ENCODE peak calls at places on chromosomes 13 and 19, in six cellular contexts. Y is effector memory CD4-positive, alpha-beta T cell; M is HCT116; F is small intestine; N is CD8-positive, alpha-beta T cell; E is pancreas. S is an unnamed sample.

GRCh38 chr13:48709213-48709612 is 55.5 kb downstream of the CYSLTR2 start:
- DNase-seq in Y (no peak), E (no peak), M (no peak), N (no peak), F (no peak), S (no peak)

GRCh38 chr19:47176627-47177090 is 46.0 kb downstream of the SAE1 start:
- DNase-seq in E (no peak), F (peak; percentile 32), Y (no peak), M (no peak), N (no peak), S (peak; percentile 79)

GRCh38 chr13:50012396-50013169 is 2.7 kb upstream of the KCNRG start:
- DNase-seq in N (no peak), F (no peak), Y (no peak), E (no peak), M (no peak), S (no peak)

GRCh38 chr13:22235285-22235949 is 564.5 kb downstream of the FGF9 start:
- DNase-seq in M (peak; percentile 18), F (peak; percentile 7), Y (no peak), N (no peak), E (no peak), S (no peak)

GRCh38 chr19:39146686-39147450 is 21.3 kb downstream of the PAK4 start:
- DNase-seq in N (no peak), F (no peak), M (no peak), E (no peak), Y (no peak), S (no peak)

GRCh38 chr13:28753208-28753892 is 34.6 kb upstream of the SLC46A3 start:
- DNase-seq in F (peak; percentile 68), N (no peak), M (peak; percentile 76), Y (no peak), E (no peak), S (no peak)

GRCh38 chr13:32734511-32734910 is 148.3 kb downstream of the PDS5B start:
- DNase-seq in M (no peak), N (no peak), F (no peak), E (no peak), Y (no peak), S (no peak)

GRCh38 chr13:48144413-48145035 is 49.6 kb upstream of the MED4 start:
- DNase-seq in N (no peak), M (no peak), Y (no peak), F (peak; percentile 26), E (no peak), S (peak; percentile 27)

GRCh38 chr13:50990540-50991506 is 81.2 kb downstream of the RNASEH2B start:
- DNase-seq in M (no peak), Y (no peak), E (no peak), N (no peak), F (no peak), S (no peak)

GRCh38 chr19:14677464-14677863 is 2.8 kb upstream of the ADGRE3 start:
- DNase-seq in F (no peak), Y (no peak), M (no peak), N (no peak), E (no peak), S (no peak)

GRCh38 chr19:46605356-46605821 is 4.3 kb downstream of the CALM3 start:
- DNase-seq in N (no peak), F (no peak), Y (no peak), E (no peak), M (no peak), S (no peak)

GRCh38 chr19:39205449-39205764 is 1.3 kb upstream of the SYCN start:
- DNase-seq in N (no peak), F (no peak), M (no peak), Y (no peak), E (no peak), S (no peak)

GRCh38 chr19:38093587-38093986 is 130.4 kb downstream of the DPF1 start:
- DNase-seq in M (no peak), Y (no peak), N (no peak), F (no peak), E (no peak), S (no peak)

GRCh38 chr19:40154121-40154680 is 37.0 kb upstream of the MAP3K10 start:
- DNase-seq in N (no peak), E (no peak), M (no peak), F (no peak), Y (no peak), S (no peak)

GRCh38 chr19:54420383-54421168 is 5.3 kb downstream of the TTYH1 start:
- DNase-seq in E (peak; percentile 84), Y (no peak), M (no peak), N (no peak), F (no peak), S (no peak)

GRCh38 chr13:87669379-87669978 is 1.7 kb upstream of the SLITRK5 start:
- DNase-seq in N (no peak), E (no peak), Y (no peak), F (peak; percentile 3), M (no peak), S (no peak)

GRCh38 chr13:99752373-99752772 is 219.2 kb downstream of the ZIC5 start:
- DNase-seq in N (no peak), M (no peak), E (no peak), F (no peak), Y (no peak), S (no peak)

GRCh38 chr13:80361883-80362327 is 21.0 kb upstream of the SPRY2 start:
- DNase-seq in N (no peak), E (no peak), F (peak; percentile 30), Y (no peak), M (no peak), S (no peak)

GRCh38 chr13:54367639-54368271 is 1339.1 kb downstream of the OLFM4 start:
- DNase-seq in Y (no peak), N (no peak), E (no peak), F (peak; percentile 4), M (no peak), S (no peak)

GRCh38 chr19:12293771-12294307 is 844 bp downstream of the ZNF44 start:
- DNase-seq in E (peak; percentile 93), N (peak; percentile 22), F (peak; percentile 94), Y (peak; percentile 60), M (peak; percentile 52), S (peak; percentile 18)

GRCh38 chr13:94154362-94154761 is 325.1 kb downstream of the DCT start:
- DNase-seq in N (no peak), Y (no peak), E (no peak), F (no peak), M (no peak), S (no peak)

GRCh38 chr13:102729560-102730275 is 34.9 kb upstream of the METTL21C start:
- DNase-seq in M (no peak), N (no peak), F (peak; percentile 7), Y (no peak), E (no peak), S (no peak)

GRCh38 chr13:30881191-30881651 is 24.9 kb upstream of the MEDAG start:
- DNase-seq in N (no peak), Y (no peak), E (no peak), M (no peak), F (no peak), S (no peak)
- H3K27ac ChIP-seq in N (no peak overlapping the region), Y (no peak overlapping the region), E (no peak overlapping the region), M (no peak overlapping the region), F (no peak overlapping the region), S (no peak overlapping the region)

DNA sequence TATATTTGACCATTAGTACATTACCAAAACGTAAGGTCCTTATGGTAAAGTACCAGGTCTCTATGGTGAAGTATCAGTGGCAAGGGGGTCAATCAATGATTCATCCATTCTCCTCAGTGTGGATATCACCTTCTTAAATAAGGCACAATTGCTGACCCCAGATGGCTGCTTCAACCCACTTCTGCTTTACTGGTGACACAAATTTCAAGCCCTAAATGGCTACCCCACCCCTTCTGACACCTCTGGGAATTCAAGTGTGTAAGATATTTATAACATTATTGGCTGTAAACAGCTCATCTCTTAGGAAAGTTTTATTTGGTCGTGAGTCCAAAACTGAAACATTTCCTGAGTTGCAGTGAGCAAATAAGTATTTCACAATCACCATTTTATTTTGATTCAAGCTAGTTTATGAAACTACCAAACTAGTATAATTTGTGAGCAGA is 7.9 kb upstream of the WBP4 start:
- DNase-seq in M (no peak), E (no peak), N (no peak), Y (no peak), F (no peak), S (no peak)
- H3K4me1 ChIP-seq in M (peaks cover 44% of the 10 kb centered on the region), E (peaks cover 71% of the 10 kb centered on the region), N (peaks cover 11% of the 10 kb centered on the region), Y (peaks cover 4% of the 10 kb centered on the region), F (peaks cover 2% of the 10 kb centered on the region), S (peaks cover 12% of the 10 kb centered on the region)

GRCh38 chr19:2077398-2077797 is 18.7 kb downstream of the MOB3A start:
- DNase-seq in N (no peak), Y (no peak), F (no peak), M (no peak), E (no peak), S (no peak)

GRCh38 chr19:2079076-2079864 is 16.9 kb downstream of the MOB3A start:
- DNase-seq in F (no peak), E (no peak), M (no peak), Y (no peak), N (no peak), S (no peak)

GRCh38 chr19:2077833-2078619 is 18.1 kb downstream of the MOB3A start:
- DNase-seq in M (no peak), E (no peak), F (no peak), Y (no peak), N (no peak), S (no peak)

GRCh38 chr19:2079865-2080301 is 16.2 kb downstream of the MOB3A start:
- DNase-seq in Y (no peak), N (no peak), M (no peak), F (no peak), E (no peak), S (no peak)

DNA sequence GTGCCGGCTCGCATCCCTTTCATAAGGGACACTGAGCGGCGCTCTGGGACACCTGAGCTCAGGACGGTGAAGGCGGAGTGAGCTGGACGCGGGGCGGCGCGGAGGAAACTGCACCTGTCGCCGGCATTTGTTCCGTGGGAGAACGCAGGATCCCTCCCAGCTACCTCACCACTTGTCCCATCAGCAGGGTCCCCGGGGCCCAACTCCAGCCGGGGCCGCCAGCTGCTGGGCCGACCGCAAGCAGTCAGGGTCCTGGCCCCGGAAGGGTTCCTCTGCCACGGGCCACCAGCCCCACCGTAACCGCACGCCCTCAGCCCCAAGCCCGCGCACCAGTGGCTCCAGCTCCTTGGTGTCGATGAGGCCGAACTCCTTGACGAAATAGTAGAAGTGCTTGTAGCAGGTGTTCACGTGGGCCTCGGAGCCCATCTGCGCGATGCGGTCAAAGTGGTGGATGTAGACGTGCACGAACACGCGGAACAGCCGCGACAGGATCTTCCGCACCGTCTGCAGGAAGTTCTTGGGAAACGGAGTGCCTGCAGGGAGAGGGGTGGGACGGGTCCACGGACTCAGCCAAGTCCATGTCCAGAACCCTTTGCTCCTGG is 19.5 kb downstream of the MOB3A start:
- DNase-seq in E (peak; percentile 21), M (no peak), F (no peak), N (no peak), Y (no peak), S (no peak)
- H3K36me3 ChIP-seq in E (no peaks in the 10 kb centered on the region), M (peaks cover 4% of the 10 kb centered on the region), F (peaks cover 28% of the 10 kb centered on the region), N (peaks cover 64% of the 10 kb centered on the region), Y (peaks cover 84% of the 10 kb centered on the region), S (peaks cover 82% of the 10 kb centered on the region)

DNA sequence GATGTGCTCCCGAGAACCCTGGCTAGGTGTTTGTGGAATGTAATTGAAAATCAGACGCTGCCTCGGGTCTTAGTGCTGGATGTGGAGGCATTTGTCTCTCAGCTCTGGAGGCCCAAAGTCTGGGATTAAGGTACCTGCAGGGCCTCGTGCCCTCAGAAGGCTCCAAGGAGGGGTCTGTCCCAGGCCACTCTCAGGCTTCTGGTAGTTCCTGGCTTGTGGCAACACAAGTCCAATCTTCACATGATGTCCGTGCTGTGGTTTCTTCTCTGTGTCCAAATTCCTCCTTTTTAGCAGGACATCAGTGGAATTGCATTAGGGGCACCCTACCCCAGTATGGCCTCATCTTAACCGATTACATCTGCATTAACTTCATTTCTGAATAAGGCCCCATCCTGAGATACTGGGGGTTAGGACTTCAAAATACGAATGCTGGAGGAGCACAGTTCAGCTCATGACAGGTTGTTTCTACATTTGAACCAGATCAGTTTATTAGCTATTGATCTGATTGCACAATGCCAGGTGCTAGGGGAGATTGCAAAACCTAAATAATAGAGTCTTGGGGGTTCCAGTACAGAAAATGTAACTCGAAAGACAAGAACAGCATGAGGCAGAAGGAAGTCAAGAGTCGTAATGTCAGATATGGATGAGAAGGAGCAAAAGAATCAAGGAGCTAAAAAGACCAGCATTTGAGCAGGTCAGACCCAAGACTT is 3.9 kb downstream of the ARHGEF7 start:
- DNase-seq in E (no peak), F (no peak), N (no peak), M (no peak), Y (no peak), S (no peak)
- H3K27ac ChIP-seq in E (no peak overlapping the region), F (no peak overlapping the region), N (no peak overlapping the region), M (no peak overlapping the region), Y (no peak overlapping the region), S (no peak overlapping the region)

S was measured in naive thymus-derived CD4-positive, alpha-beta T cell.